ENCODE peak calls at places on chromosomes 13 and 19, in eight cellular contexts. One of them, this sample, is unnamed.

GRCh38 chr19:38143847-38144246 is 80.2 kb downstream of the DPF1 start:
- DNase-seq in GM20000: no peak
- DNase-seq in activated T-cell treated with anti-CD3 and anti-CD28 coated beads, Interleukin-2, amount 50 U/mL, for 1 hour: no peak
- DNase-seq in GM19239: no peak
- DNase-seq in stimulated activated CD8-positive, alpha-beta memory T cell treated with anti-CD3 and anti-CD28 coated beads, Interleukin-7, amount 100 ng/mL, for 1 hour: no peak
- DNase-seq in T47D: no peak
- DNase-seq in activated CD8-positive, alpha-beta memory T cell treated with anti-CD3 and anti-CD28 coated beads for 4 hours: no peak
- DNase-seq in transverse colon: no peak
- DNase-seq in this sample: no peak

GRCh38 chr19:51339313-51339686 is 2.6 kb downstream of the VSIG10L start:
- DNase-seq in stimulated activated CD8-positive, alpha-beta memory T cell treated with anti-CD3 and anti-CD28 coated beads, Interleukin-7, amount 100 ng/mL, for 1 hour: no peak
- DNase-seq in transverse colon: no peak
- DNase-seq in GM20000: peak
- DNase-seq in T47D: no peak
- DNase-seq in GM19239: no peak
- DNase-seq in activated CD8-positive, alpha-beta memory T cell treated with anti-CD3 and anti-CD28 coated beads for 4 hours: no peak
- DNase-seq in activated T-cell treated with anti-CD3 and anti-CD28 coated beads, Interleukin-2, amount 50 U/mL, for 1 hour: no peak
- DNase-seq in this sample: no peak

GRCh38 chr19:2289714-2290435 is 7.9 kb upstream of the PEAK3 start:
- DNase-seq in GM20000: peak
- DNase-seq in transverse colon: peak
- DNase-seq in activated T-cell treated with anti-CD3 and anti-CD28 coated beads, Interleukin-2, amount 50 U/mL, for 1 hour: peak
- DNase-seq in T47D: no peak
- DNase-seq in activated CD8-positive, alpha-beta memory T cell treated with anti-CD3 and anti-CD28 coated beads for 4 hours: no peak
- DNase-seq in GM19239: peak
- DNase-seq in stimulated activated CD8-positive, alpha-beta memory T cell treated with anti-CD3 and anti-CD28 coated beads, Interleukin-7, amount 100 ng/mL, for 1 hour: no peak
- DNase-seq in this sample: no peak

GRCh38 chr19:33248954-33249613 is 23.4 kb upstream of the SLC7A10 start:
- DNase-seq in T47D: peak
- DNase-seq in stimulated activated CD8-positive, alpha-beta memory T cell treated with anti-CD3 and anti-CD28 coated beads, Interleukin-7, amount 100 ng/mL, for 1 hour: no peak
- DNase-seq in GM20000: no peak
- DNase-seq in transverse colon: no peak
- DNase-seq in activated T-cell treated with anti-CD3 and anti-CD28 coated beads, Interleukin-2, amount 50 U/mL, for 1 hour: no peak
- DNase-seq in GM19239: no peak
- DNase-seq in activated CD8-positive, alpha-beta memory T cell treated with anti-CD3 and anti-CD28 coated beads for 4 hours: no peak
- DNase-seq in this sample: no peak

GRCh38 chr13:113950451-113951245 is 23.2 kb downstream of the C13orf46 start:
- DNase-seq in transverse colon: no peak
- DNase-seq in activated T-cell treated with anti-CD3 and anti-CD28 coated beads, Interleukin-2, amount 50 U/mL, for 1 hour: no peak
- DNase-seq in GM19239: no peak
- DNase-seq in T47D: no peak
- DNase-seq in stimulated activated CD8-positive, alpha-beta memory T cell treated with anti-CD3 and anti-CD28 coated beads, Interleukin-7, amount 100 ng/mL, for 1 hour: no peak
- DNase-seq in activated CD8-positive, alpha-beta memory T cell treated with anti-CD3 and anti-CD28 coated beads for 4 hours: no peak
- DNase-seq in GM20000: no peak
- DNase-seq in this sample: no peak

GRCh38 chr19:23956051-23956450 is 41.4 kb downstream of the ZNF726 start:
- DNase-seq in stimulated activated CD8-positive, alpha-beta memory T cell treated with anti-CD3 and anti-CD28 coated beads, Interleukin-7, amount 100 ng/mL, for 1 hour: no peak
- DNase-seq in transverse colon: no peak
- DNase-seq in GM20000: no peak
- DNase-seq in activated T-cell treated with anti-CD3 and anti-CD28 coated beads, Interleukin-2, amount 50 U/mL, for 1 hour: no peak
- DNase-seq in activated CD8-positive, alpha-beta memory T cell treated with anti-CD3 and anti-CD28 coated beads for 4 hours: no peak
- DNase-seq in T47D: no peak
- DNase-seq in GM19239: no peak
- DNase-seq in this sample: no peak

GRCh38 chr19:1105217-1105872 is 1.6 kb downstream of the GPX4 start:
- DNase-seq in transverse colon: no peak
- DNase-seq in activated T-cell treated with anti-CD3 and anti-CD28 coated beads, Interleukin-2, amount 50 U/mL, for 1 hour: no peak
- DNase-seq in T47D: no peak
- DNase-seq in activated CD8-positive, alpha-beta memory T cell treated with anti-CD3 and anti-CD28 coated beads for 4 hours: no peak
- DNase-seq in stimulated activated CD8-positive, alpha-beta memory T cell treated with anti-CD3 and anti-CD28 coated beads, Interleukin-7, amount 100 ng/mL, for 1 hour: no peak
- DNase-seq in GM19239: no peak
- DNase-seq in GM20000: no peak
- DNase-seq in this sample: peak

GRCh38 chr13:98807774-98808173 is 55.3 kb upstream of the SLC15A1 start:
- DNase-seq in transverse colon: no peak
- DNase-seq in T47D: no peak
- DNase-seq in activated T-cell treated with anti-CD3 and anti-CD28 coated beads, Interleukin-2, amount 50 U/mL, for 1 hour: no peak
- DNase-seq in activated CD8-positive, alpha-beta memory T cell treated with anti-CD3 and anti-CD28 coated beads for 4 hours: no peak
- DNase-seq in stimulated activated CD8-positive, alpha-beta memory T cell treated with anti-CD3 and anti-CD28 coated beads, Interleukin-7, amount 100 ng/mL, for 1 hour: no peak
- DNase-seq in GM20000: no peak
- DNase-seq in GM19239: no peak
- DNase-seq in this sample: no peak

GRCh38 chr13:74015137-74015536 is 119.1 kb downstream of the KLF12 start:
- DNase-seq in GM20000: no peak
- DNase-seq in activated T-cell treated with anti-CD3 and anti-CD28 coated beads, Interleukin-2, amount 50 U/mL, for 1 hour: no peak
- DNase-seq in transverse colon: no peak
- DNase-seq in T47D: no peak
- DNase-seq in stimulated activated CD8-positive, alpha-beta memory T cell treated with anti-CD3 and anti-CD28 coated beads, Interleukin-7, amount 100 ng/mL, for 1 hour: no peak
- DNase-seq in activated CD8-positive, alpha-beta memory T cell treated with anti-CD3 and anti-CD28 coated beads for 4 hours: no peak
- DNase-seq in GM19239: no peak
- DNase-seq in this sample: peak

GRCh38 chr19:3954107-3954506 is 16.8 kb downstream of the DAPK3 start:
- DNase-seq in activated T-cell treated with anti-CD3 and anti-CD28 coated beads, Interleukin-2, amount 50 U/mL, for 1 hour: no peak
- DNase-seq in stimulated activated CD8-positive, alpha-beta memory T cell treated with anti-CD3 and anti-CD28 coated beads, Interleukin-7, amount 100 ng/mL, for 1 hour: no peak
- DNase-seq in GM20000: no peak
- DNase-seq in GM19239: no peak
- DNase-seq in transverse colon: no peak
- DNase-seq in activated CD8-positive, alpha-beta memory T cell treated with anti-CD3 and anti-CD28 coated beads for 4 hours: no peak
- DNase-seq in T47D: no peak
- DNase-seq in this sample: no peak

GRCh38 chr13:64639206-64639605 is 2590.9 kb downstream of the PCDH9 start:
- DNase-seq in GM19239: no peak
- DNase-seq in stimulated activated CD8-positive, alpha-beta memory T cell treated with anti-CD3 and anti-CD28 coated beads, Interleukin-7, amount 100 ng/mL, for 1 hour: no peak
- DNase-seq in GM20000: no peak
- DNase-seq in activated CD8-positive, alpha-beta memory T cell treated with anti-CD3 and anti-CD28 coated beads for 4 hours: no peak
- DNase-seq in transverse colon: no peak
- DNase-seq in activated T-cell treated with anti-CD3 and anti-CD28 coated beads, Interleukin-2, amount 50 U/mL, for 1 hour: no peak
- DNase-seq in T47D: no peak
- DNase-seq in this sample: no peak

GRCh38 chr13:113446488-113446854 is 6.8 kb downstream of the ADPRHL1 start:
- DNase-seq in GM20000: no peak
- DNase-seq in activated CD8-positive, alpha-beta memory T cell treated with anti-CD3 and anti-CD28 coated beads for 4 hours: no peak
- DNase-seq in activated T-cell treated with anti-CD3 and anti-CD28 coated beads, Interleukin-2, amount 50 U/mL, for 1 hour: no peak
- DNase-seq in transverse colon: no peak
- DNase-seq in T47D: no peak
- DNase-seq in GM19239: no peak
- DNase-seq in stimulated activated CD8-positive, alpha-beta memory T cell treated with anti-CD3 and anti-CD28 coated beads, Interleukin-7, amount 100 ng/mL, for 1 hour: no peak
- DNase-seq in this sample: no peak

GRCh38 chr13:69769637-69770036 is 338.0 kb upstream of the ATXN8OS start:
- DNase-seq in GM19239: no peak
- DNase-seq in activated CD8-positive, alpha-beta memory T cell treated with anti-CD3 and anti-CD28 coated beads for 4 hours: no peak
- DNase-seq in GM20000: no peak
- DNase-seq in transverse colon: no peak
- DNase-seq in stimulated activated CD8-positive, alpha-beta memory T cell treated with anti-CD3 and anti-CD28 coated beads, Interleukin-7, amount 100 ng/mL, for 1 hour: no peak
- DNase-seq in T47D: peak
- DNase-seq in activated T-cell treated with anti-CD3 and anti-CD28 coated beads, Interleukin-2, amount 50 U/mL, for 1 hour: no peak
- DNase-seq in this sample: no peak

GRCh38 chr13:69857188-69857821 is 250.3 kb upstream of the ATXN8OS start:
- DNase-seq in GM20000: peak
- DNase-seq in activated CD8-positive, alpha-beta memory T cell treated with anti-CD3 and anti-CD28 coated beads for 4 hours: no peak
- DNase-seq in stimulated activated CD8-positive, alpha-beta memory T cell treated with anti-CD3 and anti-CD28 coated beads, Interleukin-7, amount 100 ng/mL, for 1 hour: no peak
- DNase-seq in transverse colon: no peak
- DNase-seq in T47D: peak
- DNase-seq in GM19239: no peak
- DNase-seq in activated T-cell treated with anti-CD3 and anti-CD28 coated beads, Interleukin-2, amount 50 U/mL, for 1 hour: no peak
- DNase-seq in this sample: peak

GRCh38 chr19:11300811-11301120 is 4.8 kb downstream of the TSPAN16 start:
- DNase-seq in transverse colon: no peak
- DNase-seq in activated CD8-positive, alpha-beta memory T cell treated with anti-CD3 and anti-CD28 coated beads for 4 hours: no peak
- DNase-seq in T47D: no peak
- DNase-seq in activated T-cell treated with anti-CD3 and anti-CD28 coated beads, Interleukin-2, amount 50 U/mL, for 1 hour: no peak
- DNase-seq in stimulated activated CD8-positive, alpha-beta memory T cell treated with anti-CD3 and anti-CD28 coated beads, Interleukin-7, amount 100 ng/mL, for 1 hour: no peak
- DNase-seq in GM20000: no peak
- DNase-seq in GM19239: no peak
- DNase-seq in this sample: no peak

GRCh38 chr13:109610517-109610916 is 175.9 kb downstream of the IRS2 start:
- DNase-seq in GM19239: peak
- DNase-seq in activated T-cell treated with anti-CD3 and anti-CD28 coated beads, Interleukin-2, amount 50 U/mL, for 1 hour: peak
- DNase-seq in transverse colon: peak
- DNase-seq in GM20000: no peak
- DNase-seq in stimulated activated CD8-positive, alpha-beta memory T cell treated with anti-CD3 and anti-CD28 coated beads, Interleukin-7, amount 100 ng/mL, for 1 hour: peak
- DNase-seq in activated CD8-positive, alpha-beta memory T cell treated with anti-CD3 and anti-CD28 coated beads for 4 hours: no peak
- DNase-seq in T47D: peak
- DNase-seq in this sample: peak

GRCh38 chr13:110346661-110347067 is 39.6 kb downstream of the COL4A2 start:
- DNase-seq in activated CD8-positive, alpha-beta memory T cell treated with anti-CD3 and anti-CD28 coated beads for 4 hours: no peak
- DNase-seq in T47D: no peak
- DNase-seq in activated T-cell treated with anti-CD3 and anti-CD28 coated beads, Interleukin-2, amount 50 U/mL, for 1 hour: no peak
- DNase-seq in GM19239: no peak
- DNase-seq in stimulated activated CD8-positive, alpha-beta memory T cell treated with anti-CD3 and anti-CD28 coated beads, Interleukin-7, amount 100 ng/mL, for 1 hour: no peak
- DNase-seq in GM20000: no peak
- DNase-seq in transverse colon: peak
- DNase-seq in this sample: no peak

GRCh38 chr19:3801412-3802096 is 15.4 kb upstream of the MATK start:
- DNase-seq in transverse colon: peak
- DNase-seq in activated T-cell treated with anti-CD3 and anti-CD28 coated beads, Interleukin-2, amount 50 U/mL, for 1 hour: peak
- DNase-seq in stimulated activated CD8-positive, alpha-beta memory T cell treated with anti-CD3 and anti-CD28 coated beads, Interleukin-7, amount 100 ng/mL, for 1 hour: peak
- DNase-seq in GM20000: no peak
- DNase-seq in GM19239: no peak
- DNase-seq in activated CD8-positive, alpha-beta memory T cell treated with anti-CD3 and anti-CD28 coated beads for 4 hours: peak
- DNase-seq in T47D: peak
- DNase-seq in this sample: peak

GRCh38 chr13:77222000-77222690 is 104.7 kb downstream of the MYCBP2 start:
- DNase-seq in stimulated activated CD8-positive, alpha-beta memory T cell treated with anti-CD3 and anti-CD28 coated beads, Interleukin-7, amount 100 ng/mL, for 1 hour: no peak
- DNase-seq in activated T-cell treated with anti-CD3 and anti-CD28 coated beads, Interleukin-2, amount 50 U/mL, for 1 hour: no peak
- DNase-seq in GM20000: no peak
- DNase-seq in T47D: no peak
- DNase-seq in activated CD8-positive, alpha-beta memory T cell treated with anti-CD3 and anti-CD28 coated beads for 4 hours: no peak
- DNase-seq in transverse colon: no peak
- DNase-seq in GM19239: no peak
- DNase-seq in this sample: no peak

GRCh38 chr19:5183616-5184015 is 157.0 kb downstream of the PTPRS start:
- DNase-seq in T47D: no peak
- DNase-seq in stimulated activated CD8-positive, alpha-beta memory T cell treated with anti-CD3 and anti-CD28 coated beads, Interleukin-7, amount 100 ng/mL, for 1 hour: no peak
- DNase-seq in transverse colon: no peak
- DNase-seq in GM19239: no peak
- DNase-seq in activated T-cell treated with anti-CD3 and anti-CD28 coated beads, Interleukin-2, amount 50 U/mL, for 1 hour: no peak
- DNase-seq in GM20000: no peak
- DNase-seq in activated CD8-positive, alpha-beta memory T cell treated with anti-CD3 and anti-CD28 coated beads for 4 hours: no peak
- DNase-seq in this sample: no peak

GRCh38 chr13:33128134-33128533 is 111.9 kb downstream of the KL start:
- DNase-seq in GM19239: no peak
- DNase-seq in transverse colon: no peak
- DNase-seq in T47D: no peak
- DNase-seq in GM20000: no peak
- DNase-seq in activated T-cell treated with anti-CD3 and anti-CD28 coated beads, Interleukin-2, amount 50 U/mL, for 1 hour: no peak
- DNase-seq in activated CD8-positive, alpha-beta memory T cell treated with anti-CD3 and anti-CD28 coated beads for 4 hours: no peak
- DNase-seq in stimulated activated CD8-positive, alpha-beta memory T cell treated with anti-CD3 and anti-CD28 coated beads, Interleukin-7, amount 100 ng/mL, for 1 hour: no peak
- DNase-seq in this sample: no peak

GRCh38 chr13:44734204-44734707 is 158.1 kb upstream of the TSC22D1 start:
- DNase-seq in transverse colon: no peak
- DNase-seq in GM19239: no peak
- DNase-seq in activated T-cell treated with anti-CD3 and anti-CD28 coated beads, Interleukin-2, amount 50 U/mL, for 1 hour: no peak
- DNase-seq in stimulated activated CD8-positive, alpha-beta memory T cell treated with anti-CD3 and anti-CD28 coated beads, Interleukin-7, amount 100 ng/mL, for 1 hour: no peak
- DNase-seq in activated CD8-positive, alpha-beta memory T cell treated with anti-CD3 and anti-CD28 coated beads for 4 hours: no peak
- DNase-seq in T47D: peak
- DNase-seq in GM20000: no peak
- DNase-seq in this sample: no peak

GRCh38 chr19:2160384-2160783 is 3.3 kb upstream of the DOT1L start:
- DNase-seq in GM20000: no peak
- DNase-seq in T47D: no peak
- DNase-seq in transverse colon: no peak
- DNase-seq in GM19239: no peak
- DNase-seq in stimulated activated CD8-positive, alpha-beta memory T cell treated with anti-CD3 and anti-CD28 coated beads, Interleukin-7, amount 100 ng/mL, for 1 hour: no peak
- DNase-seq in activated T-cell treated with anti-CD3 and anti-CD28 coated beads, Interleukin-2, amount 50 U/mL, for 1 hour: no peak
- DNase-seq in activated CD8-positive, alpha-beta memory T cell treated with anti-CD3 and anti-CD28 coated beads for 4 hours: no peak
- DNase-seq in this sample: no peak

GRCh38 chr13:40508767-40509342 is 157.6 kb downstream of the FOXO1 start:
- DNase-seq in GM19239: no peak
- DNase-seq in T47D: no peak
- DNase-seq in GM20000: no peak
- DNase-seq in stimulated activated CD8-positive, alpha-beta memory T cell treated with anti-CD3 and anti-CD28 coated beads, Interleukin-7, amount 100 ng/mL, for 1 hour: no peak
- DNase-seq in activated CD8-positive, alpha-beta memory T cell treated with anti-CD3 and anti-CD28 coated beads for 4 hours: no peak
- DNase-seq in activated T-cell treated with anti-CD3 and anti-CD28 coated beads, Interleukin-2, amount 50 U/mL, for 1 hour: no peak
- DNase-seq in transverse colon: no peak
- DNase-seq in this sample: no peak

GRCh38 chr13:36885901-36886300 is 34.1 kb downstream of the SMAD9 start:
- DNase-seq in GM19239: no peak
- DNase-seq in activated T-cell treated with anti-CD3 and anti-CD28 coated beads, Interleukin-2, amount 50 U/mL, for 1 hour: no peak
- DNase-seq in transverse colon: no peak
- DNase-seq in T47D: no peak
- DNase-seq in stimulated activated CD8-positive, alpha-beta memory T cell treated with anti-CD3 and anti-CD28 coated beads, Interleukin-7, amount 100 ng/mL, for 1 hour: no peak
- DNase-seq in activated CD8-positive, alpha-beta memory T cell treated with anti-CD3 and anti-CD28 coated beads for 4 hours: no peak
- DNase-seq in GM20000: no peak
- DNase-seq in this sample: no peak

This sample was measured in lung microvascular endothelial cell.